ENCODE peak calls at places on chromosomes 3 and 15, in six cellular contexts. Y, F, A, I, S and Q are unnamed samples.

GRCh38 chr3:170330366-170330765 is 27.1 kb upstream of the SKIL start:
- DNase-seq in Y (no peak), F (no peak), A (peak; percentile 61), I (peak; percentile 51), S (peak; percentile 97), Q (no peak)

GRCh38 chr3:133384331-133385027 is 15.4 kb upstream of the BFSP2 start:
- DNase-seq in Y (no peak), F (peak; percentile 28), A (peak; percentile 70), I (peak; percentile 26), S (peak; percentile 69), Q (peak; percentile 66)

GRCh38 chr15:37891754-37892368 is 42.6 kb upstream of the TMCO5A start:
- DNase-seq in Y (no peak), F (no peak), A (no peak), I (peak; percentile 37), S (peak; percentile 72), Q (no peak)

GRCh38 chr15:70126382-70126781 is 28.7 kb upstream of the TLE3 start:
- DNase-seq in Y (no peak), F (no peak), A (no peak), I (no peak), S (no peak), Q (no peak)

GRCh38 chr15:57290192-57290591 is 86.1 kb upstream of the CGNL1 start:
- DNase-seq in Y (no peak), F (no peak), A (no peak), I (no peak), S (no peak), Q (no peak)

GRCh38 chr15:57950381-57950946 is 115.0 kb downstream of the ALDH1A2 start:
- DNase-seq in Y (no peak), F (no peak), A (no peak), I (no peak), S (no peak), Q (no peak)

GRCh38 chr15:90642464-90643300 is 74.5 kb upstream of the BLM start:
- DNase-seq in Y (no peak), F (no peak), A (no peak), I (no peak), S (no peak), Q (no peak)

GRCh38 chr3:102163039-102163817 is 271.6 kb upstream of the ZPLD1 start:
- DNase-seq in Y (no peak), F (peak; percentile 75), A (peak; percentile 38), I (peak; percentile 73), S (peak; percentile 94), Q (no peak)

GRCh38 chr3:108513961-108514360 is 3.6 kb upstream of the MYH15 start:
- DNase-seq in Y (no peak), F (no peak), A (no peak), I (no peak), S (no peak), Q (no peak)

GRCh38 chr3:78086150-78086549 is 1046.3 kb downstream of the ROBO2 start:
- DNase-seq in Y (no peak), F (no peak), A (no peak), I (peak; percentile 1), S (peak; percentile 68), Q (no peak)

GRCh38 chr3:142907996-142908395 is 19.1 kb upstream of the PCOLCE2 start:
- DNase-seq in Y (no peak), F (no peak), A (no peak), I (no peak), S (no peak), Q (no peak)

GRCh38 chr15:63042879-63043340 is 363 bp downstream of the TPM1 start:
- DNase-seq in Y (no peak), F (no peak), A (no peak), I (no peak), S (no peak), Q (no peak)

GRCh38 chr15:78654272-78654671 is 13.3 kb upstream of the CHRNB4 start:
- DNase-seq in Y (no peak), F (no peak), A (no peak), I (no peak), S (no peak), Q (no peak)

GRCh38 chr3:105842943-105843342 is 25.9 kb downstream of the CBLB start:
- DNase-seq in Y (no peak), F (no peak), A (no peak), I (peak; percentile 47), S (no peak), Q (no peak)

GRCh38 chr3:140545756-140546155 is 132.1 kb upstream of the TRIM42 start:
- DNase-seq in Y (no peak), F (no peak), A (no peak), I (peak; percentile 72), S (no peak), Q (no peak)

GRCh38 chr3:126216416-126216815 is 36.0 kb upstream of the ALDH1L1 start:
- DNase-seq in Y (no peak), F (no peak), A (no peak), I (peak; percentile 66), S (peak; percentile 60), Q (no peak)

GRCh38 chr15:75089781-75090734 is 66.7 kb downstream of the PPCDC start:
- DNase-seq in Y (no peak), F (peak; percentile 49), A (no peak), I (no peak), S (peak; percentile 24), Q (peak; percentile 86)

GRCh38 chr3:74711913-74712512 is 97.6 kb upstream of the CNTN3 start:
- DNase-seq in Y (no peak), F (no peak), A (no peak), I (no peak), S (no peak), Q (no peak)

GRCh38 chr15:58587481-58587880 is 155.7 kb downstream of the LIPC start:
- DNase-seq in Y (no peak), F (no peak), A (no peak), I (no peak), S (peak; percentile 5), Q (no peak)

GRCh38 chr3:126971891-126972351 is 11.0 kb upstream of the PLXNA1 start:
- DNase-seq in Y (peak; percentile 41), F (peak; percentile 76), A (peak; percentile 38), I (peak; percentile 61), S (no peak), Q (peak; percentile 72)

GRCh38 chr3:44893097-44893496 is 18.7 kb downstream of the TGM4 start:
- DNase-seq in Y (no peak), F (no peak), A (no peak), I (peak; percentile 77), S (peak; percentile 66), Q (no peak)

GRCh38 chr3:8702560-8702959 is 31.0 kb upstream of the CAV3 start:
- DNase-seq in Y (no peak), F (no peak), A (no peak), I (no peak), S (peak; percentile 23), Q (no peak)

GRCh38 chr3:128210711-128211110 is 57.4 kb downstream of the EEFSEC start:
- DNase-seq in Y (no peak), F (no peak), A (no peak), I (no peak), S (no peak), Q (no peak)

GRCh38 chr3:188283347-188283746 is 129.4 kb downstream of the LPP start:
- DNase-seq in Y (no peak), F (peak; percentile 64), A (no peak), I (no peak), S (no peak), Q (no peak)

DNA sequence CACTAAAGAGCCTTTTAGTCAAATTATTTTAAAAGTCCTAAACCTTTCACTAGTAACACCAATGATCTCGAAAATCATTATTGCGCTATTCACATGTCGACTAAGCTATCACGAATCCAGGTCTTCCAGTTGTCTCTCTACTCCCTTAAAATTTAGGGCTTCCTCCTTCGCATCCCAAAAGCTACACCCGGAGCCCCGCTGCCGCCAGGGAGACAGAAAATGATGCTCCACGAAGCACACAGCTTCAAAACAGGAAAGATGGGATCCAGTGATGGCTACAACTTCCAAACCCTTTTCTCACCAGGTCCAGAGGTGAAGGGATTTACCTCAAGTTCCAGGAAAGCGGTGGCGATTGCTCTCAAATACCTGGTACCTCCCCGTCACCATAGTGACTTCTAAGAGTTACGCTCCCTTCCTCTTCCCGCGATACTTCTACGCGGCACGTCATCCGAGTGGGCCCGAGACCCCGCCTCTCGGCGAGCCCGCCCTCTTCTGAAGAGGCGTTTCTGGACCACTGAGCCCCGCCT is at the start of gene IFT80:
- DNase-seq in Y (peak; percentile 84), F (peak; percentile 95), A (peak; percentile 98), I (peak; percentile 87), S (peak; percentile 98), Q (peak; percentile 98)
- TF ChIP-seq CTCF in Y (no peak), F (no peak), A (no peak), I (no peak), S (no peak), Q (no peak)

DNA sequence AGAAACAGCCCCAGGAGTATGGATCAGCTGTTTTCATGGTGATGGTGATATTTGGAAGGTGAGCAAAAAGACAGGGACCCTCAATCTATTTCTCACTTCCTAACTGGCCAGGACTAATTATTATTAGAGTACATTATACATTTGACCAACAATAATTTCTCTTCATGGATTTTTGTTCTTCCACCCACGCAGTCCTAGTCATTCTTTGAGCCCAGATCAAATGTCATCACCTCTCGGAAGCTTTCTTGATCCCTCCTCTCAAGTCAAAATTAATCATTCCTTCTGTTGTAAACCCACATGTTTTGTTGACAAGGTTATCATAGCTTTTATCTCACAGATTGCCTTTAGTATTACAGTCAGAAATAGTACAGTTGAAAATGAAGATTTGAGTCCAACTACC is 29.2 kb upstream of the PRICKLE2 start:
- DNase-seq in Y (no peak), F (no peak), A (no peak), I (no peak), S (no peak), Q (no peak)
- H3K4me3 ChIP-seq in Y (no peak overlapping the region), F (no peak overlapping the region), A (no peak overlapping the region), I (no peak overlapping the region), S (no peak overlapping the region), Q (no peak overlapping the region)

DNA sequence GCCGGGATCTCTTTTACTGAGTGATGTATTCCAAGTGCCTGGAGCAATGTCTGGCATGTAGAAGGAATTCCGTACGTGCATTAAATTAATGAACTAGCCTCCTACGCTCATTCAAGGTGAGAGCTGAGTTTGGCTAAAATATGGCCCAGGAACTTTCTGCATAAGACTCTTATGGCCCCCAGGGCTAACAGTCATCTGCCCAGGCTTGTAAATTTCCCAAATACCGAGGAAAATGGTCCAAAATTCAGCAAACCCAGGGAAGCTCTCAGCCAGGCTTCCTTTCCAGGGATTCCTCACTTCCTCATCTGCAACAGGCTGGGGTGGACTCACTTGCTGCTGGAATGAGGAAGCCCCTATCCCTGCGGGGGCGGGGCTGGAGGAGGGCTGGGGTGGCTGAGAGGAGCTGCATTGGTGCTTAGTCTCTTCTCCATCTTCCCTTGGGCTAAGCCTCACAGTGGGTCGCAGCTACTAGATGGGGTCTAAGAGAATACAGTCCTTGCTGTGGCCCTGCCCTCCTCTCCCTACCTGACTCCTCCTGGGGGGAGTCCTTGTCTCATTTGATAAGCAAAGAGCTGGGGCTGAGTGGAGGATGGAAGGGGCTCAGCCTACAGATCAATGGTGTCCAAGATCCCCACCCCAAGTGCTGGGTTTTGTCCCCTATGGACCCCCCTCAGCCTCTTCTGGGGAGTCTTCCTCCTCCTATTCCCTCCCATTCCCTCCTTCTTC is 28.5 kb upstream of the APOD start:
- DNase-seq in Y (no peak), F (peak; percentile 51), A (peak; percentile 21), I (no peak), S (no peak), Q (no peak)
- H3K9me3 ChIP-seq in Y (no peaks in the 10 kb centered on the region), F (no peaks in the 10 kb centered on the region), A (no peaks in the 10 kb centered on the region), I (no peaks in the 10 kb centered on the region), S (peaks cover 6% of the 10 kb centered on the region), Q (no peaks in the 10 kb centered on the region)

DNA sequence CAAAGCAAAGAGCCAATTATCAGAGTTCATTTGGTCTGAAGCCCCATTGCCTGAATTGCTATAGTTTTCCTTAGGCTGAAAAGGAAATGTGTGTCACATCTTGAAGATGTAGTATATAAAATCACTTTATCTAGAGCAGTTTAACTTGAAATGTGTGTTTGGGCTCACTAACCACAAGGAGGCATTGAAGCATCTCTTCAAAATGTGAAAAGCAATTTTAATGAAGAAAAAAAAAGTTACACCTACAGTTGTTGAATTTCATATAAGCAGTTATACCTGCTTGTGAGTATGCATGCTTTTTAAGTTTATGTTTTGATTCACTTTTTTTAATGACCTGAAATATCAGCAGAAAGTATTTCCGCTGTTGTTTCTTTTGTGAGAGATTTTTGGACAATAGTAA is 129.3 kb downstream of the IQCH start:
- DNase-seq in Y (no peak), F (no peak), A (no peak), I (no peak), S (peak; percentile 15), Q (no peak)
- TF ChIP-seq CTCF in Y (no peak), F (no peak), A (no peak), I (peak; percentile 5), S (peak; percentile 47), Q (no peak)